ENCODE peak calls at places on chromosome 18, in ten cellular contexts. G is H4; W is GDM1; T is central memory CD4-positive, alpha-beta T cell; X is choroid plexus epithelial cell; D is T1000; Y is heart left ventricle; L is non-pigmented ciliary epithelial cell; K is cardiac septum; N is activated B cell treated with CpG ODN at 0.5 μM for 24 hours. R is an unnamed sample.

GRCh38 chr18:35572644-35573043 is 8.9 kb upstream of the GALNT1 start:
- DNase-seq in X (peak), D (no peak), W (no peak), L (no peak), T (no peak), K (no peak), G (no peak), N (no peak), Y (no peak), R (no peak)

GRCh38 chr18:57422313-57422872 is 12.8 kb upstream of the ONECUT2 start:
- DNase-seq in N (no peak), X (no peak), L (no peak), T (no peak), K (no peak), G (no peak), W (no peak), Y (no peak), D (no peak), R (no peak)

GRCh38 chr18:47901624-47902362 is 28.7 kb downstream of the SMAD2 start:
- DNase-seq in W (no peak), D (no peak), L (no peak), N (no peak), T (peak), Y (no peak), K (no peak), X (no peak), G (no peak), R (no peak)

GRCh38 chr18:5393779-5394178 is 98.3 kb upstream of the ZBTB14 start:
- DNase-seq in T (no peak), Y (no peak), K (no peak), N (no peak), G (no peak), D (no peak), W (no peak), L (peak), X (peak), R (no peak)

GRCh38 chr18:79877163-79878091 is 74.0 kb downstream of the SLC66A2 start:
- DNase-seq in N (no peak), D (no peak), W (no peak), K (peak), X (no peak), G (no peak), T (no peak), Y (no peak), L (no peak), R (no peak)

GRCh38 chr18:58269931-58270330 is 225.9 kb downstream of the NEDD4L start:
- DNase-seq in L (no peak), Y (no peak), K (no peak), W (no peak), T (no peak), D (no peak), N (no peak), G (no peak), X (peak), R (no peak)

GRCh38 chr18:46894124-46894523 is 23.2 kb downstream of the PIAS2 start:
- DNase-seq in X (no peak), D (no peak), N (no peak), K (no peak), W (no peak), L (no peak), T (no peak), G (no peak), Y (no peak), R (no peak)

GRCh38 chr18:28115149-28115550 is 61.8 kb downstream of the CDH2 start:
- DNase-seq in L (peak), N (no peak), Y (no peak), T (no peak), G (peak), K (no peak), W (no peak), X (peak), D (peak), R (no peak)

GRCh38 chr18:34322365-34323289 is 97.9 kb upstream of the NOL4 start:
- DNase-seq in G (peak), T (no peak), N (no peak), D (no peak), Y (no peak), W (peak), K (no peak), L (peak), X (peak), R (peak)